ENCODE peak calls at places on chromosome 16, in four cellular contexts. R is WTC11, Q is GM12878, Z is K562. T is an unnamed sample.
A peak's percentile ranks its signal among the peaks of the same experiment; 100 is the strongest.

GRCh38 chr16:80614908-80615696 is 74.3 kb downstream of the DYNLRB2 start:
- DNase-seq in Q (no peak), Z (peak; percentile 25), R (no peak), T (no peak)

GRCh38 chr16:66188786-66189725 is 177.4 kb upstream of the CDH5 start:
- DNase-seq in R (no peak), Z (no peak), Q (no peak), T (no peak)

GRCh38 chr16:5215911-5216310 is 118.3 kb upstream of the EEF2KMT start:
- DNase-seq in R (no peak), Z (no peak), Q (no peak), T (no peak)

GRCh38 chr16:81500833-81501521 is 56.4 kb downstream of the CMIP start:
- DNase-seq in Q (no peak), Z (no peak), R (no peak), T (no peak)

GRCh38 chr16:65524997-65525396 is 403.1 kb upstream of the CDH11 start:
- DNase-seq in Q (no peak), R (no peak), Z (no peak), T (no peak)

GRCh38 chr16:17578921-17579876 is 108.4 kb upstream of the XYLT1 start:
- DNase-seq in Q (peak; percentile 28), R (peak; percentile 83), Z (peak; percentile 61), T (peak; percentile 73)

GRCh38 chr16:7025616-7026190 is 306.9 kb upstream of the RBFOX1 start:
- DNase-seq in Q (no peak), R (peak; percentile 40), Z (peak; percentile 73), T (peak; percentile 71)

GRCh38 chr16:13426279-13426678 is 493.7 kb upstream of the ERCC4 start:
- DNase-seq in R (peak; percentile 39), Q (no peak), Z (peak; percentile 19), T (peak; percentile 60)

GRCh38 chr16:57360321-57360935 is 1.8 kb downstream of the CCL22 start:
- DNase-seq in Z (no peak), R (no peak), Q (no peak), T (no peak)

GRCh38 chr16:11152677-11153321 is 103.2 kb downstream of the SOCS1 start:
- DNase-seq in Z (no peak), R (no peak), Q (no peak), T (peak; percentile 72)

GRCh38 chr16:9630985-9631384 is 539.5 kb downstream of the HAPSTR1 start:
- DNase-seq in Q (no peak), R (no peak), Z (no peak), T (no peak)

GRCh38 chr16:70715113-70715711 is 29.4 kb upstream of the MTSS2 start:
- DNase-seq in Z (peak; percentile 24), R (no peak), Q (no peak), T (no peak)

GRCh38 chr16:79071424-79071823 is 529.1 kb downstream of the MAF start:
- DNase-seq in Z (no peak), R (no peak), Q (no peak), T (no peak)

GRCh38 chr16:50302472-50303005 is 36.2 kb downstream of the ADCY7 start:
- DNase-seq in Z (no peak), R (no peak), Q (no peak), T (no peak)

GRCh38 chr16:2514333-2515179 is 804 bp downstream of the ATP6V0C start:
- DNase-seq in Z (peak; percentile 79), R (no peak), Q (no peak), T (no peak)

GRCh38 chr16:50407351-50407750 is 38.6 kb upstream of the BRD7 start:
- DNase-seq in R (peak; percentile 55), Z (no peak), Q (no peak), T (no peak)

GRCh38 chr16:81238296-81239011 is at the start of gene BCO1:
- DNase-seq in Z (no peak), Q (no peak), R (peak; percentile 19), T (peak; percentile 35)

GRCh38 chr16:526181-527014 is 1.1 kb upstream of the CAPN15 start:
- DNase-seq in Z (no peak), R (peak; percentile 54), Q (no peak), T (no peak)

GRCh38 chr16:57108432-57108831 is 16.0 kb downstream of the CPNE2 start:
- DNase-seq in Z (no peak), R (no peak), Q (no peak), T (no peak)

GRCh38 chr16:85136705-85137322 is 24.5 kb upstream of the CIBAR2 start:
- DNase-seq in Q (no peak), R (no peak), Z (no peak), T (peak; percentile 95)

GRCh38 chr16:10635367-10636021 is 55.1 kb upstream of the EMP2 start:
- DNase-seq in Z (no peak), R (no peak), Q (no peak), T (no peak)

GRCh38 chr16:51440096-51440495 is 289.0 kb upstream of the SALL1 start:
- DNase-seq in Z (no peak), Q (no peak), R (no peak), T (no peak)

GRCh38 chr16:50136399-50136798 is 16.7 kb upstream of the TENT4B start:
- DNase-seq in Q (no peak), Z (no peak), R (no peak), T (no peak)

GRCh38 chr16:17266606-17267313 is 204.0 kb downstream of the XYLT1 start:
- DNase-seq in Q (no peak), R (no peak), Z (no peak), T (no peak)

GRCh38 chr16:85392756-85393673 is 220.1 kb upstream of the GSE1 start:
- DNase-seq in R (peak; percentile 7), Z (no peak), Q (no peak), T (no peak)

GRCh38 chr16:87052506-87052905 is 264.7 kb downstream of the C16orf95 start:
- DNase-seq in Z (peak; percentile 29), Q (no peak), R (no peak), T (no peak)

GRCh38 chr16:50263060-50263909 is 3.1 kb upstream of the ADCY7 start:
- DNase-seq in Q (no peak), R (no peak), Z (peak; percentile 43), T (no peak)

GRCh38 chr16:66470556-66470955 is 43.5 kb downstream of the BEAN1 start:
- DNase-seq in Q (no peak), Z (no peak), R (no peak), T (no peak)

GRCh38 chr16:21950782-21951521 is 2.2 kb upstream of the UQCRC2 start:
- DNase-seq in Z (peak; percentile 48), Q (no peak), R (no peak), T (peak; percentile 54)

GRCh38 chr16:20866161-20866772 is 33.9 kb downstream of the DCUN1D3 start:
- DNase-seq in R (no peak), Z (peak; percentile 53), Q (no peak), T (peak; percentile 55)

GRCh38 chr16:88438084-88438870 is 14.8 kb upstream of the ZFPM1 start:
- DNase-seq in R (no peak), Q (no peak), Z (no peak), T (no peak)

GRCh38 chr16:88439016-88439415 is 14.1 kb upstream of the ZFPM1 start:
- DNase-seq in R (no peak), Q (no peak), Z (no peak), T (no peak)

GRCh38 chr16:88436796-88437195 is 16.3 kb upstream of the ZFPM1 start:
- DNase-seq in Q (no peak), Z (no peak), R (no peak), T (no peak)

GRCh38 chr16:88435437-88436355 is 17.4 kb upstream of the ZFPM1 start:
- DNase-seq in Z (no peak), R (no peak), Q (no peak), T (no peak)

GRCh38 chr16:88437367-88437964 is 15.6 kb upstream of the ZFPM1 start:
- DNase-seq in R (peak; percentile 93), Q (no peak), Z (peak; percentile 85), T (peak; percentile 48)
- TF ChIP-seq CREM in R (no peak), Q (no peak), Z (peak; percentile 51), T (no peak)

GRCh38 chr16:67516296-67517177 is 12.1 kb upstream of the RIPOR1 start:
- DNase-seq in R (no peak), Q (no peak), Z (no peak), T (no peak)

GRCh38 chr16:67517178-67517492 is 11.5 kb upstream of the RIPOR1 start:
- DNase-seq in Q (no peak), Z (no peak), R (no peak), T (no peak)

GRCh38 chr16:67521095-67521804 is 7.4 kb upstream of the RIPOR1 start:
- DNase-seq in Z (peak; percentile 91), R (peak; percentile 99), Q (peak; percentile 87), T (peak; percentile 95)

GRCh38 chr16:67518676-67519075 is 10.0 kb upstream of the RIPOR1 start:
- DNase-seq in R (no peak), Z (no peak), Q (no peak), T (no peak)

DNA sequence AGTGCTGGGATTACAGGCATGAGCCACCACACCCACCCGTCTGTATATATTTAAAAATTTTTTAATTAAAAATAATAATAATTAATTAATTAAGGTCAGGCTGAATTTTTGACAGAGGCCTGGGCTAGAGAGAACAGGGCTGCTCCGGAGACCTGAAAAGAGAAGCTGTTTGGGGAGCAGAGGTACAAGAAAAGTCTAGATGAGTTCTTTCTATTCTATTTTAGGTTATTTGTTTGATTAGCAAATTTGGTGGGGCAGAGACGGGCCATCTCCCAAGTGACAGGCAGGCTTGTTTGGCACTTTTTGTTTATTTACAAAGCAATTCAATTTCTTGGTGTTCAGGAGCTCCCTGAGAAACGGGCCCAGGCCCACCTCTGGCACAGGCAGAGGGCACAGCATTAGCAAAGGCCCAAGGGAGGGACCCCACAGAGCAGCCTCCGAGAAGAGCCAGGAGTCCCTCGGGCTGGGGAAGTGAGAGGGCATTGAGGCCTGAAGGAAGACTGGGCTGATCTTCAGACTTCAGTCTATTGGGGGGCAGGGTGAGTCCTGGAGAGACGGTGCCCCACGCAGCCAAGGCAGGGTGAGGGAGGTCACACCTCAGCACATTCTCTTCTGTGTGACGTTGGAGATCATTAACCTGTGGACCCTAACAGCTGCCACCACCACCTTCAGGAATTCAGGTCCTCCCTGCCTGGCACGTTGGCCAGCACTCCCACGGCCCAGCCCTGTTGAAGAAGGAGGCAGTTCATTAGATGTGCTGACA is 10.8 kb upstream of the RIPOR1 start:
- DNase-seq in Q (peak; percentile 69), Z (no peak), R (no peak), T (no peak)
- TF ChIP-seq CREM in Q (peak; percentile 20), Z (no peak), R (no peak), T (no peak)

GRCh38 chr16:75282811-75283281 is 31.4 kb upstream of the BCAR1 start:
- DNase-seq in Z (no peak), Q (no peak), R (no peak), T (no peak)

GRCh38 chr16:75281826-75282225 is 30.4 kb upstream of the BCAR1 start:
- DNase-seq in Z (no peak), R (no peak), Q (no peak), T (no peak)

GRCh38 chr16:75280331-75280804 is 28.9 kb upstream of the BCAR1 start:
- DNase-seq in Q (no peak), Z (no peak), R (no peak), T (no peak)

GRCh38 chr16:75273054-75273925 is 21.9 kb upstream of the BCAR1 start:
- DNase-seq in Q (no peak), R (no peak), Z (no peak), T (no peak)

GRCh38 chr16:75279277-75279676 is 27.9 kb upstream of the BCAR1 start:
- DNase-seq in Q (no peak), Z (no peak), R (no peak), T (no peak)
- TF ChIP-seq CREM in Q (no peak), Z (no peak), R (no peak), T (no peak)

DNA sequence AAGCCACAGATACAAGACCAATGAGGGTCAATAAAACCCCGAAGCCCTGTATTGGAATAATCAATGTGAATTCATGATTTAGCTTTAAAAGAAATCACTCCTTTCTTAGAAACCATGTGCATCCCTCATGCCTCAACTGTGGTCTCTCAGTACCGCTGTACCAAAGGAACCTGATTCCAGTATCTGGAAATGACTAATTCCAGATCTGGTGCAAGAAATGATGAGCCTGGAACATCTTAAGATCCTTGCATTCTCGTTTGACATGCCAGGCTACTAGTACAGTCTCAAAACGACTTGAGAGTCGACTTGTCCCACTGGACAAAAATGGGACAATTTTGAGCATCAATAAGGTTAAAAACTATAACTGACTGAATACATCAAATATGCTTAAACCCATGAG is 21.2 kb downstream of the USP31 start:
- DNase-seq in R (no peak), Z (no peak), Q (no peak), T (no peak)
- TF ChIP-seq CREM in R (no peak), Z (no peak), Q (no peak), T (no peak)

T was measured in HepG2.